ENCODE peak calls at places on chromosome 1, in nine cellular contexts. One of them, this sample, is unnamed.

GRCh38 chr1:181479137-181479745 is 4.1 kb upstream of the CACNA1E start:
- DNase-seq in G401: peak; percentile 84
- DNase-seq in AG08396: peak; percentile 83
- DNase-seq in AG10803: peak; percentile 66
- DNase-seq in lung: no peak
- DNase-seq in RPMI7951: peak; percentile 46
- DNase-seq in A549: peak; percentile 67
- DNase-seq in AG09319: peak; percentile 16
- DNase-seq in heart left ventricle: peak; percentile 34
- DNase-seq in this sample: peak; percentile 83

GRCh38 chr1:198497326-198498220 is 42.9 kb downstream of the ATP6V1G3 start:
- DNase-seq in lung: no peak
- DNase-seq in A549: no peak
- DNase-seq in AG08396: no peak
- DNase-seq in RPMI7951: peak; percentile 67
- DNase-seq in AG10803: peak; percentile 58
- DNase-seq in heart left ventricle: no peak
- DNase-seq in AG09319: no peak
- DNase-seq in G401: no peak
- DNase-seq in this sample: no peak

GRCh38 chr1:45995298-45995697 is 137.1 kb downstream of the PIK3R3 start:
- DNase-seq in AG08396: no peak
- DNase-seq in RPMI7951: peak; percentile 70
- DNase-seq in heart left ventricle: no peak
- DNase-seq in G401: no peak
- DNase-seq in lung: no peak
- DNase-seq in AG09319: no peak
- DNase-seq in AG10803: peak; percentile 24
- DNase-seq in A549: no peak
- DNase-seq in this sample: no peak

GRCh38 chr1:228984107-228984506 is 248.8 kb downstream of the RHOU start:
- DNase-seq in AG09319: no peak
- DNase-seq in AG08396: no peak
- DNase-seq in G401: no peak
- DNase-seq in RPMI7951: no peak
- DNase-seq in lung: no peak
- DNase-seq in heart left ventricle: no peak
- DNase-seq in AG10803: no peak
- DNase-seq in A549: no peak
- DNase-seq in this sample: no peak

GRCh38 chr1:23590058-23590783 is 30.9 kb upstream of the ID3 start:
- DNase-seq in RPMI7951: no peak
- DNase-seq in lung: no peak
- DNase-seq in A549: no peak
- DNase-seq in AG08396: no peak
- DNase-seq in heart left ventricle: no peak
- DNase-seq in AG10803: no peak
- DNase-seq in AG09319: no peak
- DNase-seq in G401: peak; percentile 23
- DNase-seq in this sample: peak; percentile 53

GRCh38 chr1:219227731-219228419 is 54.2 kb downstream of the LYPLAL1 start:
- DNase-seq in lung: no peak
- DNase-seq in A549: no peak
- DNase-seq in AG10803: peak; percentile 6
- DNase-seq in AG08396: no peak
- DNase-seq in RPMI7951: no peak
- DNase-seq in heart left ventricle: no peak
- DNase-seq in G401: no peak
- DNase-seq in AG09319: no peak
- DNase-seq in this sample: no peak

GRCh38 chr1:88126467-88126866 is 557.6 kb upstream of the PKN2 start:
- DNase-seq in AG09319: no peak
- DNase-seq in G401: no peak
- DNase-seq in AG08396: no peak
- DNase-seq in AG10803: no peak
- DNase-seq in lung: no peak
- DNase-seq in A549: no peak
- DNase-seq in heart left ventricle: no peak
- DNase-seq in RPMI7951: no peak
- DNase-seq in this sample: no peak

GRCh38 chr1:200429221-200429751 is 19.4 kb upstream of the ZNF281 start:
- DNase-seq in lung: no peak
- DNase-seq in AG10803: peak; percentile 82
- DNase-seq in AG09319: no peak
- DNase-seq in G401: no peak
- DNase-seq in AG08396: no peak
- DNase-seq in A549: no peak
- DNase-seq in RPMI7951: peak; percentile 77
- DNase-seq in heart left ventricle: no peak
- DNase-seq in this sample: no peak

GRCh38 chr1:26023826-26024225 is 2.3 kb downstream of the EXTL1 start:
- DNase-seq in AG10803: no peak
- DNase-seq in AG08396: no peak
- DNase-seq in A549: no peak
- DNase-seq in heart left ventricle: no peak
- DNase-seq in lung: no peak
- DNase-seq in RPMI7951: no peak
- DNase-seq in G401: no peak
- DNase-seq in AG09319: no peak
- DNase-seq in this sample: no peak

GRCh38 chr1:58391056-58391455 is 155.5 kb downstream of the OMA1 start:
- DNase-seq in heart left ventricle: no peak
- DNase-seq in A549: no peak
- DNase-seq in AG09319: no peak
- DNase-seq in lung: no peak
- DNase-seq in AG08396: no peak
- DNase-seq in AG10803: no peak
- DNase-seq in RPMI7951: no peak
- DNase-seq in G401: peak; percentile 1
- DNase-seq in this sample: no peak

GRCh38 chr1:22184892-22185612 is 42.2 kb upstream of the WNT4 start:
- DNase-seq in A549: no peak
- DNase-seq in G401: no peak
- DNase-seq in AG09319: no peak
- DNase-seq in AG08396: no peak
- DNase-seq in heart left ventricle: no peak
- DNase-seq in lung: peak; percentile 52
- DNase-seq in RPMI7951: peak; percentile 24
- DNase-seq in AG10803: peak; percentile 25
- DNase-seq in this sample: no peak